ENCODE peak calls at places on chromosomes 3 and 15, in four cellular contexts. G, C, M and J are unnamed samples. For H3K27me3, the result is how much of the 10 kb centered on the place peaks cover.

GRCh38 chr3:45464336-45464809 is 76.0 kb downstream of the LARS2 start:
- DNase-seq in G (no peak), C (no peak), M (no peak), J (no peak)

GRCh38 chr3:131217296-131217741 is 164.3 kb upstream of the NUDT16 start:
- DNase-seq in G (no peak), C (no peak), M (peak), J (no peak)

GRCh38 chr3:52318186-52318793 is 2.2 kb downstream of the DNAH1 start:
- DNase-seq in G (no peak), C (peak), M (no peak), J (no peak)

GRCh38 chr15:89521605-89522004 is 25.2 kb upstream of the RHCG start:
- DNase-seq in G (no peak), C (no peak), M (peak), J (no peak)

GRCh38 chr3:13869944-13870343 is 9.9 kb downstream of the WNT7A start:
- DNase-seq in G (no peak), C (no peak), M (no peak), J (no peak)

GRCh38 chr3:72860053-72860452 is 11.8 kb upstream of the SHQ1 start:
- DNase-seq in G (no peak), C (no peak), M (no peak), J (no peak)

GRCh38 chr3:30520695-30521094 is 85.7 kb upstream of the TGFBR2 start:
- DNase-seq in G (no peak), C (no peak), M (no peak), J (no peak)

GRCh38 chr3:150068440-150069157 is 97.9 kb upstream of the PFN2 start:
- DNase-seq in G (no peak), C (no peak), M (no peak), J (no peak)

GRCh38 chr3:197183582-197183981 is 114.8 kb downstream of the DLG1 start:
- DNase-seq in G (no peak), C (no peak), M (no peak), J (no peak)

GRCh38 chr3:20316238-20316637 is 130.2 kb upstream of the SGO1 start:
- DNase-seq in G (no peak), C (no peak), M (no peak), J (no peak)

GRCh38 chr3:13214847-13215472 is 141.7 kb upstream of the IQSEC1 start:
- DNase-seq in G (no peak), C (no peak), M (no peak), J (no peak)

GRCh38 chr3:40714771-40715170 is 190.0 kb downstream of the ZNF621 start:
- DNase-seq in G (no peak), C (no peak), M (peak), J (no peak)

GRCh38 chr3:187989458-187990153 is 164.4 kb upstream of the LPP start:
- DNase-seq in G (peak), C (no peak), M (no peak), J (no peak)

GRCh38 chr3:28042707-28043106 is 198.7 kb upstream of the CMC1 start:
- DNase-seq in G (no peak), C (no peak), M (no peak), J (no peak)

GRCh38 chr3:196639517-196640500 is at the start of gene NRROS:
- DNase-seq in G (peak), C (peak), M (peak), J (no peak)

GRCh38 chr3:57738406-57738805 is 17.7 kb upstream of the SLMAP start:
- DNase-seq in G (no peak), C (no peak), M (no peak), J (no peak)

GRCh38 chr3:105869982-105870381 is 1.2 kb upstream of the CBLB start:
- DNase-seq in G (no peak), C (no peak), M (no peak), J (no peak)

GRCh38 chr3:114214542-114215341 is 22.6 kb downstream of the ZNF80 start:
- DNase-seq in G (no peak), C (no peak), M (no peak), J (no peak)

DNA sequence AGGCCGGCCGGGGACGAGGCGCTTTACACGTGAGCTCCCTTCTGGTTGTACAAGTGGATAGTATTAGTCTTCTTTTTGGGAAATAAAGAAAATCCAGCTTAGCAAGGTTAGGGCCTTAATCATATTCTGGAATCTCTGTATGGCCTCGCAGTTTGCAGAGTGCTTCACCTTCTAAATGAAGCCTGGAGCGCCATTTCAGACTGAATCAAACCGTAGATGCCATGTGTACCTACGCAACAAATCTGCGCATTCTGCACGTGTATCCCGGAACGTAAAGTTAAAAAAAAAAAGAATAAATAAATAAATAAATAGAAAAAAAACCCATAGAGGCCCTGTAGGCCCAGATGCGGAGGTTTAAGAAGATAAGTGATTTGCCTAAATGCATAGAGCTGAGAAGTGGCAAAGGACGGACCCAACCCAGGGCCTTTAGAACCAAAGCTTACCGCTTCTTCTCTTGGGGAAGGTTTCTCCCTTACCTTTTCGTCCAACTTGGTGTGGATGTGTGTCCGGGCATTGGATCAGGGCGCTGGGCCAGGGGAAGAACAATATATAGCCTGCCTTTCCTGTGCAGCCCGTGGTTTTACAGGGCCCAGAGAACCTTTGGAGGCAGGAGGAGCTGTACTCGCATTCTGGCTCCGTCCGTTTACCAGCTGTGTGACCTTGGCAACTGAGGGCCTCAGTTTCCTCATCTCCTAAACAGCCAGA is 516 bp upstream of the P3H2 start:
- DNase-seq in G (no peak), C (no peak), M (no peak), J (no peak)
- TF ChIP-seq CTCF in G (no peak), C (no peak), M (no peak), J (no peak)

GRCh38 chr3:76438971-76439370 is 600.9 kb upstream of the ROBO2 start:
- DNase-seq in G (peak), C (no peak), M (no peak), J (no peak)
- H3K4me3 ChIP-seq in G (no peak), C (no peak), M (no peak), J (no peak)

GRCh38 chr15:66018178-66018797 is 149.0 kb downstream of the RAB11A start:
- DNase-seq in G (no peak), C (peak), M (no peak), J (no peak)

GRCh38 chr15:66019826-66020398 is 150.6 kb downstream of the RAB11A start:
- DNase-seq in G (no peak), C (no peak), M (no peak), J (no peak)

GRCh38 chr15:66021801-66022525 is 152.7 kb downstream of the RAB11A start:
- DNase-seq in G (no peak), C (no peak), M (no peak), J (no peak)

GRCh38 chr15:66017009-66017408 is 147.7 kb downstream of the RAB11A start:
- DNase-seq in G (no peak), C (no peak), M (no peak), J (no peak)

GRCh38 chr15:66019377-66019776 is 150.1 kb downstream of the RAB11A start:
- DNase-seq in G (no peak), C (peak), M (no peak), J (no peak)
- H3K27me3 ChIP-seq in G (under half), C (under half), M (under half), J (under half)

GRCh38 chr3:82011336-82011735 is 249.9 kb upstream of the GBE1 start:
- DNase-seq in G (no peak), C (no peak), M (no peak), J (no peak)

GRCh38 chr3:82015241-82015640 is 253.8 kb upstream of the GBE1 start:
- DNase-seq in G (peak), C (no peak), M (no peak), J (no peak)

DNA sequence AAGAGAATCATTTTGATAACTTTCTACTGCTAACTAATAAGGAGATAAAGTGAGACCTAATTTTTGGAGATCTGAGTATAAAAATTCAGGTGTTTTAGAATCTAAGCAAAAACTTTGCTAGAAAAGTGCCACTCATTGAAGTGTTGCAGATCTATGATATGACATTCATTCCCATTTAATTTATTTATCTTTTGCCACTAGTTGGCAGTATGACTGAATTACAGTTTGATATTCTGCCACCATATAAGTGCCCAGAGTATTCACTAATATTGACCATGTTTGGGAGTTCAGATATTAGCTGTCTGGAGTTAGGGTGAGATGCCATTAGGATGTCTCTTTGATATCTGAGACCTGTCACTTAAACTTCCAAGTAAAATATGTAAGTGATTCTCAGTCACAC is 251.3 kb upstream of the GBE1 start:
- DNase-seq in G (no peak), C (no peak), M (peak), J (no peak)
- TF ChIP-seq CTCF in G (peak), C (no peak), M (peak), J (no peak)

GRCh38 chr3:66276705-66277274 is 56.0 kb downstream of the SLC25A26 start:
- DNase-seq in G (peak), C (no peak), M (peak), J (no peak)

GRCh38 chr3:66279168-66279567 is 58.4 kb downstream of the SLC25A26 start:
- DNase-seq in G (no peak), C (no peak), M (no peak), J (no peak)

GRCh38 chr3:66280304-66280703 is 59.5 kb downstream of the SLC25A26 start:
- DNase-seq in G (peak), C (no peak), M (no peak), J (no peak)
- H3K4me3 ChIP-seq in G (no peak), C (no peak), M (no peak), J (no peak)

GRCh38 chr15:60619131-60619530 is 140.2 kb upstream of the ICE2 start:
- DNase-seq in G (no peak), C (no peak), M (no peak), J (no peak)
- H3K27me3 ChIP-seq in G (under half), C (under half), M (under half), J (under half)